ENCODE peak calls at places on chromosomes 7 and 10, in four cellular contexts. One of them, this sample, is unnamed.

GRCh38 chr7:117269417-117269816 is 53.4 kb downstream of the WNT2 start:
- DNase-seq in K562: no peak
- DNase-seq in neuronal stem cell: no peak
- DNase-seq in lower lobe of right lung: no peak
- DNase-seq in this sample: no peak

GRCh38 chr7:38070718-38071117 is 107.3 kb upstream of the STARD3NL start:
- DNase-seq in neuronal stem cell: peak; percentile 8
- DNase-seq in lower lobe of right lung: no peak
- DNase-seq in K562: peak; percentile 45
- DNase-seq in this sample: peak; percentile 33

GRCh38 chr7:106866298-106867281 is 1.5 kb downstream of the PIK3CG start:
- DNase-seq in lower lobe of right lung: no peak
- DNase-seq in K562: peak; percentile 80
- DNase-seq in neuronal stem cell: no peak
- DNase-seq in this sample: no peak

GRCh38 chr7:30473903-30474302 is 4.7 kb downstream of the NOD1 start:
- DNase-seq in lower lobe of right lung: no peak
- DNase-seq in K562: no peak
- DNase-seq in neuronal stem cell: no peak
- DNase-seq in this sample: no peak

GRCh38 chr10:66564341-66564740 is 361.5 kb upstream of the LRRTM3 start:
- DNase-seq in lower lobe of right lung: no peak
- DNase-seq in neuronal stem cell: no peak
- DNase-seq in K562: no peak
- DNase-seq in this sample: no peak

GRCh38 chr7:16743207-16743606 is 10.3 kb upstream of the TSPAN13 start:
- DNase-seq in neuronal stem cell: no peak
- DNase-seq in K562: no peak
- DNase-seq in lower lobe of right lung: no peak
- DNase-seq in this sample: no peak

GRCh38 chr7:19752045-19752444 is 21.4 kb downstream of the TMEM196 start:
- DNase-seq in lower lobe of right lung: no peak
- DNase-seq in neuronal stem cell: no peak
- DNase-seq in K562: no peak
- DNase-seq in this sample: no peak

GRCh38 chr10:58565256-58565655 is 52.6 kb downstream of the BICC1 start:
- DNase-seq in lower lobe of right lung: no peak
- DNase-seq in neuronal stem cell: no peak
- DNase-seq in K562: no peak
- DNase-seq in this sample: no peak

GRCh38 chr7:19963695-19964094 is 190.3 kb upstream of the TMEM196 start:
- DNase-seq in K562: no peak
- DNase-seq in neuronal stem cell: no peak
- DNase-seq in lower lobe of right lung: no peak
- DNase-seq in this sample: no peak

GRCh38 chr7:68187549-68187948 is 1190.9 kb downstream of the TYW1 start:
- DNase-seq in neuronal stem cell: no peak
- DNase-seq in K562: no peak
- DNase-seq in lower lobe of right lung: no peak
- DNase-seq in this sample: no peak

GRCh38 chr10:42987121-42987541 is 89.7 kb upstream of the RET start:
- DNase-seq in K562: no peak
- DNase-seq in neuronal stem cell: no peak
- DNase-seq in lower lobe of right lung: peak; percentile 67
- DNase-seq in this sample: no peak

GRCh38 chr7:95276114-95276513 is 48.2 kb downstream of the PON1 start:
- DNase-seq in K562: no peak
- DNase-seq in neuronal stem cell: no peak
- DNase-seq in lower lobe of right lung: no peak
- DNase-seq in this sample: no peak

GRCh38 chr7:31767686-31768358 is 80.8 kb downstream of the PPP1R17 start:
- DNase-seq in lower lobe of right lung: no peak
- DNase-seq in neuronal stem cell: peak; percentile 38
- DNase-seq in K562: no peak
- DNase-seq in this sample: peak; percentile 35

GRCh38 chr10:63267414-63268138 is 134.4 kb downstream of the NRBF2 start:
- DNase-seq in lower lobe of right lung: no peak
- DNase-seq in K562: peak; percentile 79
- DNase-seq in neuronal stem cell: no peak
- DNase-seq in this sample: no peak

GRCh38 chr7:50869108-50869716 is 86.5 kb upstream of the GRB10 start:
- DNase-seq in lower lobe of right lung: no peak
- DNase-seq in neuronal stem cell: no peak
- DNase-seq in K562: no peak
- DNase-seq in this sample: no peak

GRCh38 chr10:33337335-33337854 is 2.9 kb upstream of the NRP1 start:
- DNase-seq in neuronal stem cell: peak; percentile 21
- DNase-seq in lower lobe of right lung: no peak
- DNase-seq in K562: no peak
- DNase-seq in this sample: no peak

GRCh38 chr7:22156205-22156604 is 200.7 kb downstream of the RAPGEF5 start:
- DNase-seq in neuronal stem cell: no peak
- DNase-seq in lower lobe of right lung: no peak
- DNase-seq in K562: peak; percentile 61
- DNase-seq in this sample: no peak

GRCh38 chr7:33432825-33433224 is 303.5 kb downstream of the BBS9 start:
- DNase-seq in K562: no peak
- DNase-seq in lower lobe of right lung: no peak
- DNase-seq in neuronal stem cell: no peak
- DNase-seq in this sample: no peak

GRCh38 chr7:142879060-142879459 is 6.5 kb downstream of the TRPV6 start:
- DNase-seq in lower lobe of right lung: no peak
- DNase-seq in K562: no peak
- DNase-seq in neuronal stem cell: no peak
- DNase-seq in this sample: no peak

GRCh38 chr7:76187246-76187645 is 14.4 kb upstream of the SRRM3 start:
- DNase-seq in lower lobe of right lung: no peak
- DNase-seq in neuronal stem cell: no peak
- DNase-seq in K562: no peak
- DNase-seq in this sample: no peak

GRCh38 chr7:50270531-50271018 is 33.9 kb upstream of the IKZF1 start:
- DNase-seq in lower lobe of right lung: no peak
- DNase-seq in K562: no peak
- DNase-seq in neuronal stem cell: no peak
- DNase-seq in this sample: no peak

GRCh38 chr10:24691113-24691512 is 32.6 kb downstream of the ARHGAP21 start:
- DNase-seq in neuronal stem cell: no peak
- DNase-seq in lower lobe of right lung: no peak
- DNase-seq in K562: no peak
- DNase-seq in this sample: no peak

GRCh38 chr10:29669149-29669548 is 34.4 kb upstream of the SVIL start:
- DNase-seq in K562: no peak
- DNase-seq in lower lobe of right lung: no peak
- DNase-seq in neuronal stem cell: no peak
- DNase-seq in this sample: no peak

GRCh38 chr7:99218406-99219184 is 10.7 kb upstream of the KPNA7 start:
- DNase-seq in neuronal stem cell: no peak
- DNase-seq in K562: no peak
- DNase-seq in lower lobe of right lung: no peak
- DNase-seq in this sample: no peak

GRCh38 chr10:75101416-75102251 is 9.8 kb upstream of the SAMD8 start:
- DNase-seq in lower lobe of right lung: no peak
- DNase-seq in K562: no peak
- DNase-seq in neuronal stem cell: no peak
- DNase-seq in this sample: no peak

GRCh38 chr7:32539917-32540544 is 44.7 kb downstream of the AVL9 start:
- DNase-seq in K562: peak; percentile 9
- DNase-seq in neuronal stem cell: no peak
- DNase-seq in lower lobe of right lung: no peak
- DNase-seq in this sample: no peak

GRCh38 chr7:327305-327931 is 37.4 kb downstream of the FOXL3 start:
- DNase-seq in K562: no peak
- DNase-seq in lower lobe of right lung: peak; percentile 48
- DNase-seq in neuronal stem cell: no peak
- DNase-seq in this sample: no peak
- H3K27ac ChIP-seq in K562: no peak overlapping the region
- H3K27ac ChIP-seq in lower lobe of right lung: peak overlapping the region; percentile 65
- H3K27ac ChIP-seq in neuronal stem cell: no peak overlapping the region
- H3K27ac ChIP-seq in this sample: no peak overlapping the region

DNA sequence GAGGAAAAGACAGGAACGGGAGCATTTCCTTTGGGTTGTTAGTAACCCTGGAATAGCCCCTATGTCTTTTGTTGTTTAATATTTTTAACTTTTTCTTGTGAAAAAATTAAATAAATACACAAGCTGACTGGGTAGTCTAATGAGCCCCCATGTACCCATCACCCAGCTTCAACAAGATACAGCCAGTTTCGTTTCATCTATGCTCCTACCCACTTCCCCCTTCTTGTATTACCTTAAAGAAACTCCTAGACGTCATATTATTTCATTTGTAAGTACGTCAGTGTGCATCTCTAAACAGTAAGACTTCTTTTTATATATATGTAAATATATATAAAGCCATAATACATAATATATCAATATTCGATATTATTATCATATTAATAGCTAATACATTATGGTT is 42.8 kb upstream of the NUB1 start:
- DNase-seq in K562: no peak
- DNase-seq in lower lobe of right lung: no peak
- DNase-seq in neuronal stem cell: no peak
- DNase-seq in this sample: no peak
- H3K4me1 ChIP-seq in K562: peaks cover 7% of the 10 kb centered on the region
- H3K4me1 ChIP-seq in lower lobe of right lung: peaks cover 7% of the 10 kb centered on the region
- H3K4me1 ChIP-seq in neuronal stem cell: peaks cover 4% of the 10 kb centered on the region
- H3K4me1 ChIP-seq in this sample: peaks cover 2% of the 10 kb centered on the region

DNA sequence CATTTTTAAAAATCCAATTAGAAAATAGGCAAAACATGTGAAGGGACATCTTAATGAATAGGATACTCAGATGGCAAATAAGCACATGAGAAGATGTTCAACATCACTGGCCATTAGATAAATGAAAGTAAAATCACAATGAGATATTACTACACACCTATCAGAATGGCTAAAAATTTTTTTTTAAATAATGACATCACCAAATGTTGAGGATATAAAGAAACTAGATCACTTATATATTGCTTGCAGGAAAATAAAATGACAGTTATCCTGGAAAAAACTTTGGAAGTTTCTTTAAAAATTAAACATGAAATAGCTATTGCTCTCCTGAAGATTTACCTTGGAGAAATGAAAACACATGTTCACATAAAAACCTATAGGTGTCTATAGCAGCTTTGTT is 127.8 kb downstream of the ALOX5 start:
- DNase-seq in neuronal stem cell: no peak
- DNase-seq in K562: no peak
- DNase-seq in lower lobe of right lung: no peak
- DNase-seq in this sample: no peak
- H3K4me3 ChIP-seq in neuronal stem cell: no peak overlapping the region
- H3K4me3 ChIP-seq in K562: no peak overlapping the region
- H3K4me3 ChIP-seq in lower lobe of right lung: no peak overlapping the region
- H3K4me3 ChIP-seq in this sample: no peak overlapping the region

GRCh38 chr7:97735075-97735474 is 3.2 kb downstream of the TAC1 start:
- DNase-seq in lower lobe of right lung: no peak
- DNase-seq in K562: no peak
- DNase-seq in neuronal stem cell: no peak
- DNase-seq in this sample: no peak
- H3K27ac ChIP-seq in lower lobe of right lung: no peak overlapping the region
- H3K27ac ChIP-seq in K562: no peak overlapping the region
- H3K27ac ChIP-seq in neuronal stem cell: no peak overlapping the region
- H3K27ac ChIP-seq in this sample: no peak overlapping the region

DNA sequence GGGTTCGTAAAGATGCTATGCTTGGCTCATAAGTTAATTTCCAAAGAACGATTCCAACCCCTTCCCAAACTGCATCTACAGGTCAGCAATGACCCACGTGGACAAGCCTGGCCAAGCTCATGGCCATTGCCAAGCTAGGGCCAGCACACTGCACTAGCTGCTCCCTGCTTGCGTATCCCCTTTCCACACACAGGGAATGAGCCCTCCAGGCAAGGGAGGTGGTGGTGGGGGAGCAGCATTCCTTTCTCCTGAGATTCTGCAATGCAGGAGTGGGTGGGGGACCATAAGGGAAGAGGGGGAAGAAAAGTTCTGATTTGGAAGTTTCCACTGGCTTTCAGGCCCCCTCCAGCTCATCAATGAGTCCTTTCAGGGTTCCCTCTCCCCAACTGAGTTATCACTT is 56.0 kb downstream of the SH3PXD2A start:
- DNase-seq in lower lobe of right lung: no peak
- DNase-seq in K562: no peak
- DNase-seq in neuronal stem cell: no peak
- DNase-seq in this sample: no peak
- H3K4me1 ChIP-seq in lower lobe of right lung: peaks cover 16% of the 10 kb centered on the region
- H3K4me1 ChIP-seq in K562: no peaks in the 10 kb centered on the region
- H3K4me1 ChIP-seq in neuronal stem cell: peaks cover 18% of the 10 kb centered on the region
- H3K4me1 ChIP-seq in this sample: peaks cover 2% of the 10 kb centered on the region

GRCh38 chr10:21975378-21975990 is 28.0 kb downstream of the DNAJC1 start:
- DNase-seq in K562: no peak
- DNase-seq in neuronal stem cell: peak; percentile 27
- DNase-seq in lower lobe of right lung: no peak
- DNase-seq in this sample: no peak

GRCh38 chr10:21972584-21972983 is 30.9 kb downstream of the DNAJC1 start:
- DNase-seq in K562: no peak
- DNase-seq in neuronal stem cell: no peak
- DNase-seq in lower lobe of right lung: no peak
- DNase-seq in this sample: no peak

GRCh38 chr10:21976739-21977138 is 26.8 kb downstream of the DNAJC1 start:
- DNase-seq in neuronal stem cell: peak; percentile 61
- DNase-seq in K562: no peak
- DNase-seq in lower lobe of right lung: no peak
- DNase-seq in this sample: no peak

GRCh38 chr10:21978191-21978862 is 25.2 kb downstream of the DNAJC1 start:
- DNase-seq in neuronal stem cell: no peak
- DNase-seq in lower lobe of right lung: no peak
- DNase-seq in K562: no peak
- DNase-seq in this sample: no peak

GRCh38 chr10:21976280-21976679 is 27.2 kb downstream of the DNAJC1 start:
- DNase-seq in K562: no peak
- DNase-seq in lower lobe of right lung: no peak
- DNase-seq in neuronal stem cell: no peak
- DNase-seq in this sample: no peak
- H3K4me3 ChIP-seq in K562: no peak overlapping the region
- H3K4me3 ChIP-seq in lower lobe of right lung: no peak overlapping the region
- H3K4me3 ChIP-seq in neuronal stem cell: peak overlapping the region; percentile 33
- H3K4me3 ChIP-seq in this sample: no peak overlapping the region

GRCh38 chr10:62249974-62250373 is 18.7 kb downstream of the RTKN2 start:
- DNase-seq in neuronal stem cell: no peak
- DNase-seq in lower lobe of right lung: no peak
- DNase-seq in K562: no peak
- DNase-seq in this sample: no peak
- H3K27ac ChIP-seq in neuronal stem cell: no peak overlapping the region
- H3K27ac ChIP-seq in lower lobe of right lung: no peak overlapping the region
- H3K27ac ChIP-seq in K562: no peak overlapping the region
- H3K27ac ChIP-seq in this sample: no peak overlapping the region

GRCh38 chr10:110670335-110670734 is 26.2 kb downstream of the RBM20 start:
- DNase-seq in K562: no peak
- DNase-seq in lower lobe of right lung: no peak
- DNase-seq in neuronal stem cell: no peak
- DNase-seq in this sample: no peak

GRCh38 chr10:110664483-110665420 is 20.6 kb downstream of the RBM20 start:
- DNase-seq in neuronal stem cell: no peak
- DNase-seq in K562: peak; percentile 90
- DNase-seq in lower lobe of right lung: no peak
- DNase-seq in this sample: no peak

GRCh38 chr10:110668443-110668842 is 24.3 kb downstream of the RBM20 start:
- DNase-seq in lower lobe of right lung: no peak
- DNase-seq in neuronal stem cell: no peak
- DNase-seq in K562: no peak
- DNase-seq in this sample: no peak

GRCh38 chr10:110666673-110667072 is 22.5 kb downstream of the RBM20 start:
- DNase-seq in lower lobe of right lung: no peak
- DNase-seq in K562: no peak
- DNase-seq in neuronal stem cell: no peak
- DNase-seq in this sample: no peak

GRCh38 chr10:110667620-110668343 is 23.6 kb downstream of the RBM20 start:
- DNase-seq in lower lobe of right lung: no peak
- DNase-seq in K562: no peak
- DNase-seq in neuronal stem cell: no peak
- DNase-seq in this sample: no peak
- H3K4me1 ChIP-seq in lower lobe of right lung: peaks cover 12% of the 10 kb centered on the region
- H3K4me1 ChIP-seq in K562: peaks cover 19% of the 10 kb centered on the region
- H3K4me1 ChIP-seq in neuronal stem cell: peaks cover 16% of the 10 kb centered on the region
- H3K4me1 ChIP-seq in this sample: peaks cover 6% of the 10 kb centered on the region